ENCODE peak calls at places on chromosomes 6 and 20, in seven cellular contexts. Y is astrocyte of the cerebellum, I is mesenteric fat pad, G is GM03348, W is neuronal stem cell, T is Calu3, P is Kasumi-1. O is an unnamed sample.

GRCh38 chr6:136797977-136798376 is 5.7 kb upstream of the MAP3K5 start:
- DNase-seq in Y (no peak), P (no peak), G (no peak), I (no peak), W (no peak), T (no peak), O (no peak)

GRCh38 chr6:25866011-25866410 is 8.0 kb downstream of the SLC17A3 start:
- DNase-seq in I (no peak), Y (no peak), W (no peak), G (no peak), P (no peak), T (peak; percentile 39), O (no peak)

GRCh38 chr6:93417421-93417996 is 1.9 kb downstream of the EPHA7 start:
- DNase-seq in I (no peak), G (peak; percentile 13), P (no peak), T (no peak), Y (no peak), W (peak; percentile 42), O (no peak)

GRCh38 chr20:48070961-48071645 is 285.8 kb upstream of the SULF2 start:
- DNase-seq in P (no peak), I (no peak), W (no peak), G (no peak), T (no peak), Y (no peak), O (no peak)

GRCh38 chr6:63739094-63739687 is 103.6 kb downstream of the PHF3 start:
- DNase-seq in I (no peak), Y (no peak), G (no peak), T (peak; percentile 21), P (no peak), W (no peak), O (no peak)

GRCh38 chr6:160792711-160793110 is 90.7 kb downstream of the PLG start:
- DNase-seq in Y (no peak), I (no peak), W (no peak), G (no peak), T (peak; percentile 13), P (no peak), O (no peak)

GRCh38 chr6:2853766-2854393 is 12.2 kb upstream of the SERPINB1 start:
- DNase-seq in P (peak; percentile 63), G (peak; percentile 70), T (peak; percentile 73), Y (no peak), W (no peak), I (no peak), O (no peak)

GRCh38 chr6:33297956-33298772 is 578 bp downstream of the RGL2 start:
- DNase-seq in G (peak; percentile 91), I (no peak), Y (no peak), T (peak; percentile 87), W (peak; percentile 79), P (peak; percentile 71), O (peak; percentile 80)

GRCh38 chr6:146670161-146670560 is 71.4 kb downstream of the ADGB start:
- DNase-seq in G (no peak), I (no peak), Y (peak; percentile 42), T (no peak), P (no peak), W (no peak), O (no peak)

GRCh38 chr6:161168281-161168891 is 105.5 kb downstream of the AGPAT4 start:
- DNase-seq in W (peak; percentile 26), G (peak; percentile 82), P (no peak), Y (peak; percentile 95), T (peak; percentile 26), I (peak; percentile 64), O (no peak)

GRCh38 chr20:48789781-48790544 is 37.8 kb downstream of the PREX1 start:
- DNase-seq in Y (no peak), P (no peak), W (no peak), G (no peak), T (no peak), I (no peak), O (no peak)

GRCh38 chr6:120608826-120609225 is 725.5 kb downstream of the TBC1D32 start:
- DNase-seq in I (no peak), W (no peak), Y (peak; percentile 57), P (peak; percentile 10), T (no peak), G (peak; percentile 5), O (no peak)

GRCh38 chr6:25025919-25026301 is 90.2 kb upstream of the RIPOR2 start:
- DNase-seq in T (no peak), W (no peak), Y (no peak), G (no peak), P (no peak), I (no peak), O (no peak)

GRCh38 chr6:25088513-25088912 is 152.8 kb upstream of the RIPOR2 start:
- DNase-seq in Y (no peak), P (peak; percentile 25), I (no peak), G (no peak), W (no peak), T (no peak), O (no peak)

GRCh38 chr6:2876210-2877056 is 26.7 kb downstream of the SERPINB9 start:
- DNase-seq in I (peak; percentile 89), G (peak; percentile 88), T (peak; percentile 58), Y (peak; percentile 90), P (no peak), W (no peak), O (peak; percentile 84)

GRCh38 chr6:70124882-70125535 is 177.9 kb downstream of the COL9A1 start:
- DNase-seq in Y (no peak), T (peak; percentile 18), G (peak; percentile 45), I (no peak), W (no peak), P (no peak), O (no peak)

GRCh38 chr6:7910654-7911344 is at the start of gene TXNDC5:
- DNase-seq in I (peak; percentile 93), P (peak; percentile 21), W (peak; percentile 81), T (peak; percentile 76), G (peak; percentile 99), Y (peak; percentile 11), O (peak; percentile 90)

GRCh38 chr6:114747995-114748625 is 405.3 kb upstream of the HS3ST5 start:
- DNase-seq in P (peak; percentile 70), Y (peak; percentile 62), W (peak; percentile 14), G (peak; percentile 39), T (peak; percentile 76), I (no peak), O (no peak)

GRCh38 chr6:142844065-142844755 is 100.8 kb downstream of the HIVEP2 start:
- DNase-seq in P (no peak), I (no peak), Y (peak; percentile 64), W (no peak), T (no peak), G (no peak), O (no peak)

GRCh38 chr6:139820191-139820590 is 445.7 kb upstream of the CITED2 start:
- DNase-seq in P (no peak), Y (peak; percentile 32), G (peak; percentile 62), I (no peak), W (no peak), T (no peak), O (no peak)

O was measured in cardiac septum.